ENCODE peak calls at places on chromosomes 7 and 10, in four cellular contexts. One of them, this sample, is unnamed.

GRCh38 chr10:88157981-88158465 is 294.6 kb downstream of the PTEN start:
- DNase-seq in psoas muscle: no peak
- DNase-seq in H7: no peak
- DNase-seq in HCT116: no peak
- DNase-seq in this sample: no peak

GRCh38 chr7:12244129-12244528 is 33.0 kb downstream of the TMEM106B start:
- DNase-seq in psoas muscle: no peak
- DNase-seq in H7: peak
- DNase-seq in HCT116: peak
- DNase-seq in this sample: peak

GRCh38 chr7:102991077-102991539 is 78.3 kb downstream of the LRRC17 start:
- DNase-seq in psoas muscle: no peak
- DNase-seq in H7: no peak
- DNase-seq in HCT116: no peak
- DNase-seq in this sample: no peak

GRCh38 chr7:101846800-101847538 is 29.5 kb downstream of the CUX1 start:
- DNase-seq in psoas muscle: no peak
- DNase-seq in H7: no peak
- DNase-seq in HCT116: no peak
- DNase-seq in this sample: no peak

GRCh38 chr10:114172241-114172640 is 1.8 kb downstream of the CCDC186 start:
- DNase-seq in psoas muscle: no peak
- DNase-seq in H7: no peak
- DNase-seq in HCT116: no peak
- DNase-seq in this sample: no peak

GRCh38 chr10:122163182-122164027 is 107.7 kb upstream of the BTBD16 start:
- DNase-seq in psoas muscle: no peak
- DNase-seq in H7: peak
- DNase-seq in HCT116: no peak
- DNase-seq in this sample: peak

GRCh38 chr10:70679498-70679897 is 7.2 kb downstream of the ADAMTS14 start:
- DNase-seq in psoas muscle: peak
- DNase-seq in H7: no peak
- DNase-seq in HCT116: no peak
- DNase-seq in this sample: no peak

GRCh38 chr7:149266451-149266850 is 4.5 kb downstream of the ZNF783 start:
- DNase-seq in psoas muscle: no peak
- DNase-seq in H7: no peak
- DNase-seq in HCT116: no peak
- DNase-seq in this sample: no peak

GRCh38 chr7:30469303-30469702 is 9.3 kb downstream of the NOD1 start:
- DNase-seq in psoas muscle: peak
- DNase-seq in H7: peak
- DNase-seq in HCT116: peak
- DNase-seq in this sample: peak

GRCh38 chr7:99270702-99271101 is 1.9 kb upstream of the MYH16 start:
- DNase-seq in psoas muscle: no peak
- DNase-seq in H7: peak
- DNase-seq in HCT116: no peak
- DNase-seq in this sample: no peak

GRCh38 chr7:53984776-53985175 is 557.4 kb upstream of the VSTM2A start:
- DNase-seq in psoas muscle: no peak
- DNase-seq in H7: no peak
- DNase-seq in HCT116: no peak
- DNase-seq in this sample: no peak

GRCh38 chr7:816751-817671 is 15.3 kb upstream of the SUN1 start:
- DNase-seq in psoas muscle: no peak
- DNase-seq in H7: peak
- DNase-seq in HCT116: no peak
- DNase-seq in this sample: no peak

GRCh38 chr7:79458796-79459195 is 5.3 kb upstream of the MAGI2 start:
- DNase-seq in psoas muscle: no peak
- DNase-seq in H7: no peak
- DNase-seq in HCT116: no peak
- DNase-seq in this sample: no peak
- H3K4me3 ChIP-seq in psoas muscle: no peak
- H3K4me3 ChIP-seq in H7: no peak
- H3K4me3 ChIP-seq in HCT116: no peak
- H3K4me3 ChIP-seq in this sample: no peak

GRCh38 chr10:132109341-132110072 is 43.8 kb downstream of the JAKMIP3 start:
- DNase-seq in psoas muscle: no peak
- DNase-seq in H7: no peak
- DNase-seq in HCT116: no peak
- DNase-seq in this sample: no peak
- H3K4me3 ChIP-seq in psoas muscle: no peak
- H3K4me3 ChIP-seq in H7: no peak
- H3K4me3 ChIP-seq in HCT116: no peak
- H3K4me3 ChIP-seq in this sample: no peak

GRCh38 chr7:91069146-91069545 is 195.1 kb upstream of the FZD1 start:
- DNase-seq in psoas muscle: no peak
- DNase-seq in H7: no peak
- DNase-seq in HCT116: no peak
- DNase-seq in this sample: no peak

GRCh38 chr7:91067266-91067665 is 197.0 kb upstream of the FZD1 start:
- DNase-seq in psoas muscle: no peak
- DNase-seq in H7: no peak
- DNase-seq in HCT116: no peak
- DNase-seq in this sample: no peak

GRCh38 chr7:91068136-91068795 is 196.0 kb upstream of the FZD1 start:
- DNase-seq in psoas muscle: no peak
- DNase-seq in H7: no peak
- DNase-seq in HCT116: no peak
- DNase-seq in this sample: no peak

GRCh38 chr7:91064938-91065337 is 199.3 kb upstream of the FZD1 start:
- DNase-seq in psoas muscle: no peak
- DNase-seq in H7: no peak
- DNase-seq in HCT116: no peak
- DNase-seq in this sample: no peak

DNA sequence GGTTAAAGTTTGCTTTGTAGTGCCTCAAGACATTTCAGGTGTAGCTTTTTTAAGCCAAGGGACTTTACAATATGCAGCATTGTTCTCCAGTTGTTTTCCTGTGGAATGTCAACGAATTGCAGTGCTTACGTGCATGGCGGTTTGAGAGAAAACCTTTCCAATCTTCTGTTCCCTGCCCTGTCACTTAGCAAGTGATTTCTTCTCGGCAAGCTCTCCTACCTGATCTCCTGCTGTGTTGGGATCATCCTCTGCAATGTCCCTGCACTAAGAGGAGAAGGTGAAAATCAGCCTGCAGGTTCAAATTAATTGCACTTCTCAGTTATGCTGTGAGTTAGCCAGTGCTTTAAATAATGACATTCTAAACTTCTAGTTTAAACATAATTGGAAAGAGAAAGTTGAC is 197.6 kb upstream of the FZD1 start:
- DNase-seq in psoas muscle: no peak
- DNase-seq in H7: peak
- DNase-seq in HCT116: no peak
- DNase-seq in this sample: no peak
- H3K4me3 ChIP-seq in psoas muscle: no peak
- H3K4me3 ChIP-seq in H7: no peak
- H3K4me3 ChIP-seq in HCT116: no peak
- H3K4me3 ChIP-seq in this sample: no peak

GRCh38 chr7:27245124-27245797 is 2.7 kb downstream of the EVX1 start:
- DNase-seq in psoas muscle: no peak
- DNase-seq in H7: peak
- DNase-seq in HCT116: no peak
- DNase-seq in this sample: no peak
- H3K4me3 ChIP-seq in psoas muscle: peak
- H3K4me3 ChIP-seq in H7: peak
- H3K4me3 ChIP-seq in HCT116: no peak
- H3K4me3 ChIP-seq in this sample: no peak

DNA sequence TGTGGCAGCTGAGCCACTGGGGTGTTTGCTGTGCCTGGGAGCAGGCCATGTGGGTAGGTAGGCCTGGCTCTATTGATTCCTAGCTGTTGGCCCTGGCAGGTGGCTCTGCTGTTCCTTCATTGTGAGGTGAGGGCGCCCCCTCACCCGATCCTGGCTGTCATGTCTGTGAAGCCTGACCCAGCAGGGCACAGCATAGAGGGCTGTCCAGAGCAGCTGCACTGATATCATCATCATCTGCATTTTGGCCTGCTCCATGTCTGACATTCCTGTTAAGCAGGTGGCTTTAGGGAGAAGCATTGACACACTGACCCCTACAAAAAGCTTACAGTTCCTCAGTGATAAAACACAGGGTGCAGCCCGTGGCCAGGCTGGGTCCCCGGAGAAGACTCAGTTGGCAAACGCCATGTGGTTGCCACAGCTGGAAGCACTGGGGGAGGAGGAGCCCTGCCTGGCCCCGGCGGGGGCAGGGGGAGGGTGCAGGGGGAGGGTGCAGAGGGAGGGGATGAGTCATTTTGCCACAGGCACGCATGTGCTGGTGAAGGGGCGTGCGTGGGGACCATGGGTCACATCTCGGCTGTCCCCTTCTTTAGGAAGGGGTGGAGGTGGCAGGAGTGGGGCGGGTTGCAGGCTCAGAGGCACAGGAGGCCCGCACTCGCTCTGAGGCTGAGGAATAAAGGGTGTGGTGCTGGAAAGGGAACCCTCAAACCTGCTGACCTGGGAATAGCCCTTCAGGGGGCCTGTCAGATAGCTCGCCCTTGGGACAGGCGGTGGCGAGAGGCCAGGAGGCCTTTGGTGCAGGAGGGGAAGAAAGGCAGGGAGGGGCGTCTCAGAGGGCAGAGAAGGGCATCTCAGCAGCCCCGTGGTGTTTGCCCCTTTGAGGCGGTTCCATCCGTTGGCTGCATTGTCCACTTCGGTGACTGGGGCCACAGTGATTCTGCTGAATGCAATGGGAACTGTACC is 31.6 kb downstream of the IKZF1 start:
- DNase-seq in psoas muscle: no peak
- DNase-seq in H7: peak
- DNase-seq in HCT116: no peak
- DNase-seq in this sample: no peak
- H3K4me3 ChIP-seq in psoas muscle: no peak
- H3K4me3 ChIP-seq in H7: no peak
- H3K4me3 ChIP-seq in HCT116: no peak
- H3K4me3 ChIP-seq in this sample: no peak

DNA sequence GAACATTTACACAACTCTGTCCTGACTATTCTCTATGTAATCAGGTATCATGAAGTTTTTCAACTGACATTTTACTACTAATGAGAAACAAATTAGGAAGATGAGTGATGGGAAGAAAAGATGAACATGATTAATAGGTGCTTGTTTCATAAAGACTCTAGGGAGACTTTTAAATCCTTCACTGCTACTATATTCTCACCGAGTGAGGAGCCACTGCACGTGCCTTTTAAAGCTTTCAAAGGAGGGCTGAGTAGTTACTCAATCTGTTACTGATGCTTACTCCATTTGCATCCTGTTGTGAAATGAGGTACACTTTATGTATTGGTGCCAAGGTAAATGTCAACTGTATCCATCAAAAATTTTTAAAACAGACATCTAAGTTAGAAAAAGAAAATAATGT is 1.3 kb upstream of the COMMD3 start:
- DNase-seq in psoas muscle: no peak
- DNase-seq in H7: no peak
- DNase-seq in HCT116: no peak
- DNase-seq in this sample: no peak
- H3K4me3 ChIP-seq in psoas muscle: peak
- H3K4me3 ChIP-seq in H7: no peak
- H3K4me3 ChIP-seq in HCT116: no peak
- H3K4me3 ChIP-seq in this sample: no peak

DNA sequence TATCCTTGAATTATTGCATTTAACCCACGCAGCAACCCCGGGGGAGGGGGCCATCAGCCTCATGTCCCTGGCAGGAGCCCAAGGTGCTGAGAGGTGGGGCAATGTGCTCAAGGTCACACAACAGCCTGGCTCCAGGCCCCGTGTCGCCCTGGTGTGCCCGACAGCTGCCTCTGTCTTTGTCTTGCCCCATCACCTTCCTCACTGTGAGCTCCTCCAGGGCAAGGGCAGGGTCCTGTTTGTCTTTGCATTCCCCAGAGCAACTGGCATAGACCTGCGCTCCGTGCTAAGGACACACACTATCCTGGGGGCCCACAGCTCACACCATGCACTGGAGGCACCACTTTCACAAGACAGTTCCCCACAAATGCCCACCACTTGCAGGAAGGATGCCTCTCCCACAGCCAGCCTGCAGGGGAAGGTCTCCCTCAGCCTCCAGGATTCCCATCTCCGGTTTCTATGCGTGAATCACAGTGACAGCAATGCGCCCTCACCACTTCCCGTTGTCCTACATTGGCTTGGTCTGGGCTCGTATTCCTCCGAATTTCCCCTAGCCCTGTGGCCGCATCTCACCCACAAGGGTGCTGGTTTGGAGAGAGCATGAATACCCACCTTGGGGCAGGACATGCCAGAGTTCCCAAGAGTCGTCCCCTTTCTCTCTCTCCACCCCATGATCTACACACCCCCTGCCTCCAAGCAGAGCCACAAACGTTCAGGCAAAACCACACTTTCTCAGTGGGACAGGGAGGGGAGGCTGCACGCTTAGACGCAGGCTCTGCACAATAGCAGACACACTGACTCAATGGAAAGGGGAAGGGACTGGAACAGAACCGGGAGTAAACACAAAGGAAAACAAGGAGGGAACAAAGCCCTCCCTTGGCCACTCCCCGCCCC is 10.3 kb downstream of the ITPRIP start:
- DNase-seq in psoas muscle: peak
- DNase-seq in H7: peak
- DNase-seq in HCT116: no peak
- DNase-seq in this sample: no peak
- H3K4me3 ChIP-seq in psoas muscle: peak
- H3K4me3 ChIP-seq in H7: no peak
- H3K4me3 ChIP-seq in HCT116: peak
- H3K4me3 ChIP-seq in this sample: no peak

GRCh38 chr7:151549083-151549482 is 29.4 kb upstream of the RHEB start:
- DNase-seq in psoas muscle: no peak
- DNase-seq in H7: no peak
- DNase-seq in HCT116: no peak
- DNase-seq in this sample: no peak

GRCh38 chr7:151552352-151553028 is 32.8 kb upstream of the RHEB start:
- DNase-seq in psoas muscle: no peak
- DNase-seq in H7: no peak
- DNase-seq in HCT116: no peak
- DNase-seq in this sample: no peak

GRCh38 chr7:151551820-151552219 is 32.1 kb upstream of the RHEB start:
- DNase-seq in psoas muscle: no peak
- DNase-seq in H7: no peak
- DNase-seq in HCT116: no peak
- DNase-seq in this sample: no peak

GRCh38 chr7:151549644-151550043 is 29.9 kb upstream of the RHEB start:
- DNase-seq in psoas muscle: no peak
- DNase-seq in H7: no peak
- DNase-seq in HCT116: no peak
- DNase-seq in this sample: no peak

GRCh38 chr7:151550601-151551286 is 31.0 kb upstream of the RHEB start:
- DNase-seq in psoas muscle: no peak
- DNase-seq in H7: no peak
- DNase-seq in HCT116: no peak
- DNase-seq in this sample: no peak
- H3K4me3 ChIP-seq in psoas muscle: no peak
- H3K4me3 ChIP-seq in H7: no peak
- H3K4me3 ChIP-seq in HCT116: no peak
- H3K4me3 ChIP-seq in this sample: no peak

This sample was measured in iPS DF 6.9.